ENCODE peak calls at places on chromosomes 12 and 14, in four cellular contexts. One of them, this sample, is unnamed.

GRCh38 chr14:32134448-32135070 is 57.5 kb downstream of the ARHGAP5 start:
- DNase-seq in lower leg skin: no peak
- DNase-seq in sigmoid colon: no peak
- DNase-seq in choroid plexus epithelial cell: peak; percentile 16
- DNase-seq in this sample: no peak

GRCh38 chr14:97723834-97724770 is 926.9 kb downstream of the VRK1 start:
- DNase-seq in choroid plexus epithelial cell: no peak
- DNase-seq in sigmoid colon: no peak
- DNase-seq in lower leg skin: no peak
- DNase-seq in this sample: peak; percentile 28

GRCh38 chr12:105637470-105637869 is 307.0 kb downstream of the C12orf75 start:
- DNase-seq in lower leg skin: no peak
- DNase-seq in sigmoid colon: no peak
- DNase-seq in choroid plexus epithelial cell: no peak
- DNase-seq in this sample: no peak

GRCh38 chr14:104686624-104687517 is 2.5 kb upstream of the INF2 start:
- DNase-seq in choroid plexus epithelial cell: no peak
- DNase-seq in sigmoid colon: no peak
- DNase-seq in lower leg skin: no peak
- DNase-seq in this sample: no peak

GRCh38 chr12:22530-23201 is 43.9 kb upstream of the IQSEC3 start:
- DNase-seq in sigmoid colon: no peak
- DNase-seq in lower leg skin: no peak
- DNase-seq in choroid plexus epithelial cell: no peak
- DNase-seq in this sample: no peak

GRCh38 chr12:119835068-119835467 is 42.1 kb downstream of the CIT start:
- DNase-seq in lower leg skin: no peak
- DNase-seq in sigmoid colon: no peak
- DNase-seq in choroid plexus epithelial cell: peak; percentile 36
- DNase-seq in this sample: no peak

GRCh38 chr14:30223385-30223785 is 295.7 kb upstream of the PRKD1 start:
- DNase-seq in choroid plexus epithelial cell: peak; percentile 93
- DNase-seq in sigmoid colon: peak; percentile 80
- DNase-seq in lower leg skin: peak; percentile 68
- DNase-seq in this sample: peak; percentile 92

GRCh38 chr14:23044840-23045239 is 2.8 kb downstream of the PSMB11 start:
- DNase-seq in sigmoid colon: no peak
- DNase-seq in choroid plexus epithelial cell: no peak
- DNase-seq in lower leg skin: no peak
- DNase-seq in this sample: no peak

GRCh38 chr14:71266994-71267636 is 359.9 kb downstream of the PCNX1 start:
- DNase-seq in sigmoid colon: no peak
- DNase-seq in choroid plexus epithelial cell: peak; percentile 76
- DNase-seq in lower leg skin: no peak
- DNase-seq in this sample: peak; percentile 87

GRCh38 chr12:52832960-52833905 is 878 bp downstream of the KRT79 start:
- DNase-seq in sigmoid colon: no peak
- DNase-seq in lower leg skin: no peak
- DNase-seq in choroid plexus epithelial cell: no peak
- DNase-seq in this sample: peak; percentile 95

GRCh38 chr14:22821193-22822016 is 6.2 kb upstream of the SLC7A7 start:
- DNase-seq in sigmoid colon: peak; percentile 70
- DNase-seq in choroid plexus epithelial cell: peak; percentile 63
- DNase-seq in lower leg skin: no peak
- DNase-seq in this sample: no peak

GRCh38 chr12:130664772-130665171 is 51.3 kb downstream of the RIMBP2 start:
- DNase-seq in choroid plexus epithelial cell: no peak
- DNase-seq in sigmoid colon: no peak
- DNase-seq in lower leg skin: no peak
- DNase-seq in this sample: no peak

GRCh38 chr14:63012171-63012570 is 33.1 kb downstream of the KCNH5 start:
- DNase-seq in choroid plexus epithelial cell: no peak
- DNase-seq in lower leg skin: no peak
- DNase-seq in sigmoid colon: no peak
- DNase-seq in this sample: no peak

GRCh38 chr12:91574391-91574790 is 391.8 kb upstream of the DCN start:
- DNase-seq in sigmoid colon: no peak
- DNase-seq in choroid plexus epithelial cell: peak; percentile 42
- DNase-seq in lower leg skin: no peak
- DNase-seq in this sample: peak; percentile 15

GRCh38 chr12:43210437-43211197 is 341.4 kb downstream of the ADAMTS20 start:
- DNase-seq in choroid plexus epithelial cell: peak; percentile 78
- DNase-seq in sigmoid colon: no peak
- DNase-seq in lower leg skin: no peak
- DNase-seq in this sample: peak; percentile 36

GRCh38 chr14:73634333-73634833 is 10.4 kb upstream of the DNAL1 start:
- DNase-seq in lower leg skin: no peak
- DNase-seq in choroid plexus epithelial cell: peak; percentile 36
- DNase-seq in sigmoid colon: peak; percentile 72
- DNase-seq in this sample: peak; percentile 6

GRCh38 chr14:102207831-102208365 is 68.2 kb downstream of the WDR20 start:
- DNase-seq in sigmoid colon: peak; percentile 35
- DNase-seq in choroid plexus epithelial cell: no peak
- DNase-seq in lower leg skin: no peak
- DNase-seq in this sample: no peak

GRCh38 chr12:612886-613285 is 50.4 kb downstream of the NINJ2 start:
- DNase-seq in sigmoid colon: no peak
- DNase-seq in lower leg skin: no peak
- DNase-seq in choroid plexus epithelial cell: no peak
- DNase-seq in this sample: no peak

GRCh38 chr14:69712637-69713088 is 54.3 kb upstream of the SRSF5 start:
- DNase-seq in choroid plexus epithelial cell: no peak
- DNase-seq in sigmoid colon: peak; percentile 78
- DNase-seq in lower leg skin: no peak
- DNase-seq in this sample: peak; percentile 78

GRCh38 chr14:36604757-36605505 is 22.5 kb upstream of the NKX2-8 start:
- DNase-seq in lower leg skin: peak; percentile 47
- DNase-seq in sigmoid colon: no peak
- DNase-seq in choroid plexus epithelial cell: peak; percentile 84
- DNase-seq in this sample: peak; percentile 69

GRCh38 chr12:103802586-103802886 is 38.5 kb downstream of the NT5DC3 start:
- DNase-seq in lower leg skin: no peak
- DNase-seq in sigmoid colon: peak; percentile 62
- DNase-seq in choroid plexus epithelial cell: no peak
- DNase-seq in this sample: no peak

GRCh38 chr12:125056306-125056705 is 8.9 kb upstream of the AACS start:
- DNase-seq in lower leg skin: no peak
- DNase-seq in sigmoid colon: no peak
- DNase-seq in choroid plexus epithelial cell: no peak
- DNase-seq in this sample: no peak

GRCh38 chr12:80470403-80470802 is 26.4 kb downstream of the PTPRQ start:
- DNase-seq in sigmoid colon: no peak
- DNase-seq in choroid plexus epithelial cell: no peak
- DNase-seq in lower leg skin: no peak
- DNase-seq in this sample: no peak

GRCh38 chr14:73162271-73162670 is 26.0 kb downstream of the PSEN1 start:
- DNase-seq in sigmoid colon: no peak
- DNase-seq in lower leg skin: no peak
- DNase-seq in choroid plexus epithelial cell: no peak
- DNase-seq in this sample: no peak

GRCh38 chr12:91355150-91356006 is 172.8 kb upstream of the DCN start:
- DNase-seq in sigmoid colon: peak; percentile 84
- DNase-seq in choroid plexus epithelial cell: peak; percentile 90
- DNase-seq in lower leg skin: peak; percentile 78
- DNase-seq in this sample: peak; percentile 64

GRCh38 chr14:95220663-95221231 is 63.4 kb upstream of the DICER1 start:
- DNase-seq in lower leg skin: no peak
- DNase-seq in choroid plexus epithelial cell: peak; percentile 90
- DNase-seq in sigmoid colon: peak; percentile 44
- DNase-seq in this sample: no peak

GRCh38 chr12:99984271-99985128 is at the start of gene ANKS1B:
- DNase-seq in lower leg skin: no peak
- DNase-seq in choroid plexus epithelial cell: peak; percentile 32
- DNase-seq in sigmoid colon: peak; percentile 74
- DNase-seq in this sample: no peak

GRCh38 chr12:131077931-131078391 is 124.3 kb downstream of the ADGRD1 start:
- DNase-seq in choroid plexus epithelial cell: no peak
- DNase-seq in sigmoid colon: no peak
- DNase-seq in lower leg skin: no peak
- DNase-seq in this sample: no peak

GRCh38 chr12:94704452-94704871 is 54.1 kb upstream of the TMCC3 start:
- DNase-seq in sigmoid colon: no peak
- DNase-seq in choroid plexus epithelial cell: peak; percentile 94
- DNase-seq in lower leg skin: no peak
- DNase-seq in this sample: peak; percentile 93

GRCh38 chr14:66662374-66662773 is 154.4 kb downstream of the GPHN start:
- DNase-seq in sigmoid colon: no peak
- DNase-seq in lower leg skin: no peak
- DNase-seq in choroid plexus epithelial cell: peak; percentile 63
- DNase-seq in this sample: peak; percentile 20
- TF ChIP-seq CTCF in sigmoid colon: no peak
- TF ChIP-seq CTCF in lower leg skin: no peak
- TF ChIP-seq CTCF in choroid plexus epithelial cell: peak; percentile 82
- TF ChIP-seq CTCF in this sample: peak; percentile 43

GRCh38 chr12:26204612-26205289 is 9.4 kb downstream of the SSPN start:
- DNase-seq in choroid plexus epithelial cell: peak; percentile 23
- DNase-seq in lower leg skin: no peak
- DNase-seq in sigmoid colon: peak; percentile 68
- DNase-seq in this sample: no peak
- H3K4me3 ChIP-seq in choroid plexus epithelial cell: no peak overlapping the region
- H3K4me3 ChIP-seq in lower leg skin: no peak overlapping the region
- H3K4me3 ChIP-seq in sigmoid colon: no peak overlapping the region
- H3K4me3 ChIP-seq in this sample: no peak overlapping the region

GRCh38 chr12:76451528-76451927 is 103.3 kb upstream of the BBS10 start:
- DNase-seq in sigmoid colon: no peak
- DNase-seq in choroid plexus epithelial cell: no peak
- DNase-seq in lower leg skin: no peak
- DNase-seq in this sample: no peak

GRCh38 chr12:76446090-76446489 is 97.9 kb upstream of the BBS10 start:
- DNase-seq in lower leg skin: no peak
- DNase-seq in choroid plexus epithelial cell: no peak
- DNase-seq in sigmoid colon: no peak
- DNase-seq in this sample: no peak

GRCh38 chr12:76450690-76451089 is 102.5 kb upstream of the BBS10 start:
- DNase-seq in choroid plexus epithelial cell: peak; percentile 92
- DNase-seq in sigmoid colon: no peak
- DNase-seq in lower leg skin: no peak
- DNase-seq in this sample: peak; percentile 96

GRCh38 chr12:76449993-76450392 is 101.8 kb upstream of the BBS10 start:
- DNase-seq in sigmoid colon: no peak
- DNase-seq in lower leg skin: no peak
- DNase-seq in choroid plexus epithelial cell: no peak
- DNase-seq in this sample: no peak

GRCh38 chr12:76449572-76449971 is 101.4 kb upstream of the BBS10 start:
- DNase-seq in lower leg skin: no peak
- DNase-seq in choroid plexus epithelial cell: peak; percentile 75
- DNase-seq in sigmoid colon: no peak
- DNase-seq in this sample: peak; percentile 91
- TF ChIP-seq CTCF in lower leg skin: no peak
- TF ChIP-seq CTCF in choroid plexus epithelial cell: no peak
- TF ChIP-seq CTCF in sigmoid colon: no peak
- TF ChIP-seq CTCF in this sample: no peak

DNA sequence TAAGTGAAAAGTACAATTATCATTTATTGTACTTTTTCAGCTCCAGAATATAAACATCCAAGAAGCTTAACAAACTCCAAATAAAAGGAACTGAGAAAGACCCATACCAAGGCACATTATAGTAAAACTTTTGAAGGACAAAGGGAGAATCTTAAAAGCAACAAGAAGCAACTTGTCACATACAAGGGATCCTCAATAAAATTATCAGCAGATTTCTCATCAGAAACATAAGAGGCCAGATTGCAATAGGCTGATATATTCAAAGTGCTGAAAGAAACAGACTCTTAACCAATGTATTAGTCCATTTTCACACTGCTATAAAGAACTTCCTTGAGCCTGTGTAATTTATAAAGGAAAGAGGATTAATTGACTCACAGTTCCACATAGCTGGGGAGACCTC is 48.3 kb downstream of the TTC7B start:
- DNase-seq in sigmoid colon: no peak
- DNase-seq in lower leg skin: no peak
- DNase-seq in choroid plexus epithelial cell: no peak
- DNase-seq in this sample: no peak
- H3K4me3 ChIP-seq in sigmoid colon: no peak overlapping the region
- H3K4me3 ChIP-seq in lower leg skin: no peak overlapping the region
- H3K4me3 ChIP-seq in choroid plexus epithelial cell: no peak overlapping the region
- H3K4me3 ChIP-seq in this sample: no peak overlapping the region

DNA sequence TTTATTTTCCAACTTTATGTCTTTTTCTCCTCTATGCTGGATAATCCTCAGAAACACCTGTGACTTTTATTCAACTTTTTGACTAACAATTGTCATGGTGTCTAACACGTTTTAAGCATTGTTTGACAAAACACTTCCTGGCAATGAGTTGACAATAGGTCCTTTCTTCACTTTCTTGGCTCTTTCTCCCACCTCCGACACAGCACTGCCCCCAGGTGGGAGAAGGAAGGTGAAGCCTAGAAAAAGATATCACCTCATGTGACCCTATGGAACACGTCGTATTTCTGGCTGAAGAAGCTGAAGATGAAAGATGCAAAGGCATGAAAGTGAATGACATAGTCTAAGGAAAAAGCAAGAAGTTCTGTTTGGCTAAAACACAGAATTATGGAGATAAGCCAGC is 430.0 kb downstream of the ETNK1 start:
- DNase-seq in lower leg skin: no peak
- DNase-seq in sigmoid colon: no peak
- DNase-seq in choroid plexus epithelial cell: peak; percentile 33
- DNase-seq in this sample: peak; percentile 48
- TF ChIP-seq CTCF in lower leg skin: no peak
- TF ChIP-seq CTCF in sigmoid colon: no peak
- TF ChIP-seq CTCF in choroid plexus epithelial cell: peak; percentile 68
- TF ChIP-seq CTCF in this sample: peak; percentile 59